ENCODE peak calls at places on chromosomes 3 and 15, in six cellular contexts. S is astrocyte of the spinal cord; I is NCI-H2029; N is foreskin fibroblast; U is MCF 10A; F is natural killer cell treated with Interleukin-12 subunit alpha and Interleukin-12 subunit beta and Interleukin-15 and Interleukin-18, amount 100 ng/mL, for 72 hours. R is an unnamed sample.
A peak's percentile ranks its signal among the peaks of the same experiment; 100 is the strongest.

GRCh38 chr15:60815321-60815720 is 336.4 kb upstream of the ICE2 start:
- DNase-seq in S (no peak), I (no peak), N (no peak), U (no peak), F (no peak), R (no peak)

GRCh38 chr15:27095809-27096580 is 125.0 kb downstream of the GABRG3 start:
- DNase-seq in S (no peak), I (no peak), N (peak; percentile 34), U (no peak), F (no peak), R (no peak)

GRCh38 chr3:9408546-9408945 is 11.1 kb downstream of the SETD5 start:
- DNase-seq in S (no peak), I (no peak), N (no peak), U (no peak), F (no peak), R (no peak)

GRCh38 chr3:152302521-152303021 is 33.8 kb downstream of the MBNL1 start:
- DNase-seq in S (peak; percentile 89), I (no peak), N (peak; percentile 84), U (peak; percentile 50), F (no peak), R (no peak)

GRCh38 chr3:171428892-171429291 is 31.3 kb downstream of the TNIK start:
- DNase-seq in S (no peak), I (no peak), N (no peak), U (no peak), F (no peak), R (no peak)

GRCh38 chr3:134332344-134332743 is 41.9 kb downstream of the AMOTL2 start:
- DNase-seq in S (no peak), I (no peak), N (no peak), U (peak; percentile 61), F (no peak), R (peak; percentile 36)

GRCh38 chr3:62892951-62893350 is 17.7 kb upstream of the CADPS start:
- DNase-seq in S (no peak), I (no peak), N (no peak), U (no peak), F (no peak), R (no peak)

GRCh38 chr3:51682079-51682478 is 11.0 kb downstream of the TEX264 start:
- DNase-seq in S (peak; percentile 84), I (peak; percentile 42), N (peak; percentile 92), U (peak; percentile 91), F (peak; percentile 88), R (peak; percentile 94)

GRCh38 chr3:138507524-138507923 is 73.1 kb downstream of the ESYT3 start:
- DNase-seq in S (no peak), I (no peak), N (no peak), U (no peak), F (no peak), R (no peak)

GRCh38 chr3:126119008-126119675 is 35.2 kb upstream of the SLC41A3 start:
- DNase-seq in S (no peak), I (no peak), N (no peak), U (no peak), F (no peak), R (no peak)

GRCh38 chr3:73784647-73785420 is 160.1 kb upstream of the PDZRN3 start:
- DNase-seq in S (peak; percentile 60), I (no peak), N (peak; percentile 74), U (no peak), F (no peak), R (no peak)

GRCh38 chr3:194205675-194206133 is 69.8 kb downstream of the HES1 start:
- DNase-seq in S (peak; percentile 21), I (peak; percentile 80), N (no peak), U (no peak), F (no peak), R (peak; percentile 54)

GRCh38 chr3:61777483-61777882 is 216.1 kb downstream of the PTPRG start:
- DNase-seq in S (no peak), I (no peak), N (no peak), U (no peak), F (no peak), R (no peak)

GRCh38 chr3:113873814-113874526 is 35.4 kb downstream of the GRAMD1C start:
- DNase-seq in S (no peak), I (no peak), N (no peak), U (no peak), F (no peak), R (no peak)

GRCh38 chr3:135304378-135304777 is 509.3 kb downstream of the EPHB1 start:
- DNase-seq in S (no peak), I (no peak), N (no peak), U (no peak), F (no peak), R (no peak)

GRCh38 chr15:65336767-65337435 is 32.4 kb downstream of the RNU5B-1 start:
- DNase-seq in S (no peak), I (no peak), N (no peak), U (no peak), F (no peak), R (peak; percentile 62)